ENCODE peak calls at places on chromosomes 3 and 15, in five cellular contexts. T, Q, L, O and R are unnamed samples.

GRCh38 chr15:69060041-69060481 is 45.6 kb downstream of the NOX5 start:
- DNase-seq in T (no peak), Q (no peak), L (no peak), O (no peak), R (no peak)

GRCh38 chr3:68256635-68257034 is 602.2 kb upstream of the SUCLG2 start:
- DNase-seq in T (peak), Q (no peak), L (no peak), O (peak), R (peak)

GRCh38 chr15:74667973-74668372 is 27.9 kb downstream of the EDC3 start:
- DNase-seq in T (no peak), Q (no peak), L (no peak), O (no peak), R (no peak)

GRCh38 chr15:26882112-26882511 is 15.2 kb downstream of the GABRA5 start:
- DNase-seq in T (no peak), Q (no peak), L (no peak), O (no peak), R (no peak)

GRCh38 chr3:141020139-141020940 is 30.8 kb upstream of the SPSB4 start:
- DNase-seq in T (no peak), Q (no peak), L (no peak), O (no peak), R (no peak)

GRCh38 chr3:134353171-134353825 is 20.9 kb downstream of the AMOTL2 start:
- DNase-seq in T (no peak), Q (no peak), L (no peak), O (no peak), R (no peak)

GRCh38 chr3:184740509-184741258 is 28.8 kb upstream of the MAGEF1 start:
- DNase-seq in T (peak), Q (peak), L (peak), O (no peak), R (no peak)

GRCh38 chr15:80780416-80781221 is 1.4 kb downstream of the CEMIP start:
- DNase-seq in T (peak), Q (peak), L (peak), O (peak), R (no peak)

GRCh38 chr3:144821583-144821982 is 850.0 kb downstream of the DIPK2A start:
- DNase-seq in T (no peak), Q (no peak), L (no peak), O (no peak), R (no peak)